ENCODE peak calls at places on chromosomes 7 and 10, in eight cellular contexts. X is mammary epithelial cell, M is neural progenitor cell, R is Panc1, D is GM23248, A is sigmoid colon, Q is cardiac muscle cell, S is lung. U is an unnamed sample.

GRCh38 chr7:17021205-17021604 is 139.4 kb upstream of the AGR3 start:
- DNase-seq in M (no peak), A (no peak), S (no peak), X (peak; percentile 93), Q (peak; percentile 62), R (no peak), D (peak; percentile 56), U (no peak)

GRCh38 chr10:128268015-128268722 is 141.9 kb upstream of the MKI67 start:
- DNase-seq in M (peak; percentile 92), X (no peak), D (peak; percentile 48), S (no peak), A (no peak), R (no peak), Q (peak; percentile 58), U (no peak)

GRCh38 chr10:116470768-116471415 is 43.2 kb downstream of the PNLIPRP3 start:
- DNase-seq in M (peak; percentile 43), R (no peak), D (peak; percentile 70), X (peak; percentile 63), Q (no peak), A (no peak), S (no peak), U (no peak)

GRCh38 chr10:28949005-28950004 is 272.0 kb downstream of the BAMBI start:
- DNase-seq in S (no peak), Q (no peak), R (no peak), A (no peak), X (no peak), D (no peak), M (no peak), U (no peak)

GRCh38 chr10:110498087-110498981 is 627 bp downstream of the DUSP5 start:
- DNase-seq in A (peak; percentile 79), D (peak; percentile 87), Q (peak; percentile 73), X (peak; percentile 29), M (peak; percentile 77), S (peak; percentile 49), R (no peak), U (no peak)

GRCh38 chr7:127974611-127975010 is 56.6 kb downstream of the LRRC4 start:
- DNase-seq in R (no peak), D (no peak), A (no peak), S (no peak), X (no peak), Q (no peak), M (peak; percentile 21), U (no peak)

GRCh38 chr7:157271991-157272324 is 64.8 kb upstream of the DNAJB6 start:
- DNase-seq in A (peak; percentile 94), D (peak; percentile 97), Q (peak; percentile 98), R (no peak), M (no peak), X (peak; percentile 95), S (peak; percentile 55), U (peak; percentile 98)

GRCh38 chr10:70920519-70920918 is 32.2 kb upstream of the PCBD1 start:
- DNase-seq in Q (no peak), R (no peak), A (no peak), D (no peak), S (peak; percentile 89), M (no peak), X (peak; percentile 34), U (no peak)

GRCh38 chr10:18203526-18203925 is 63.3 kb downstream of the CACNB2 start:
- DNase-seq in X (no peak), D (no peak), R (no peak), M (no peak), S (no peak), A (no peak), Q (no peak), U (no peak)

GRCh38 chr7:82017334-82017943 is 247.6 kb upstream of the HGF start:
- DNase-seq in X (peak; percentile 7), S (no peak), R (peak; percentile 38), Q (peak; percentile 68), A (no peak), D (peak; percentile 63), M (peak; percentile 24), U (peak; percentile 13)

GRCh38 chr10:58859541-58859940 is 316.9 kb upstream of the PHYHIPL start:
- DNase-seq in S (no peak), D (no peak), A (no peak), M (no peak), X (no peak), R (no peak), Q (no peak), U (no peak)

GRCh38 chr10:985361-985760 is 2.9 kb upstream of the GTPBP4 start:
- DNase-seq in M (no peak), S (no peak), A (no peak), X (no peak), D (no peak), R (no peak), Q (no peak), U (no peak)
- H3K27ac ChIP-seq in M (no peak overlapping the region), S (no peak overlapping the region), A (no peak overlapping the region), X (no peak overlapping the region), D (no peak overlapping the region), R (no peak overlapping the region), Q (no peak overlapping the region), U (no peak overlapping the region)

DNA sequence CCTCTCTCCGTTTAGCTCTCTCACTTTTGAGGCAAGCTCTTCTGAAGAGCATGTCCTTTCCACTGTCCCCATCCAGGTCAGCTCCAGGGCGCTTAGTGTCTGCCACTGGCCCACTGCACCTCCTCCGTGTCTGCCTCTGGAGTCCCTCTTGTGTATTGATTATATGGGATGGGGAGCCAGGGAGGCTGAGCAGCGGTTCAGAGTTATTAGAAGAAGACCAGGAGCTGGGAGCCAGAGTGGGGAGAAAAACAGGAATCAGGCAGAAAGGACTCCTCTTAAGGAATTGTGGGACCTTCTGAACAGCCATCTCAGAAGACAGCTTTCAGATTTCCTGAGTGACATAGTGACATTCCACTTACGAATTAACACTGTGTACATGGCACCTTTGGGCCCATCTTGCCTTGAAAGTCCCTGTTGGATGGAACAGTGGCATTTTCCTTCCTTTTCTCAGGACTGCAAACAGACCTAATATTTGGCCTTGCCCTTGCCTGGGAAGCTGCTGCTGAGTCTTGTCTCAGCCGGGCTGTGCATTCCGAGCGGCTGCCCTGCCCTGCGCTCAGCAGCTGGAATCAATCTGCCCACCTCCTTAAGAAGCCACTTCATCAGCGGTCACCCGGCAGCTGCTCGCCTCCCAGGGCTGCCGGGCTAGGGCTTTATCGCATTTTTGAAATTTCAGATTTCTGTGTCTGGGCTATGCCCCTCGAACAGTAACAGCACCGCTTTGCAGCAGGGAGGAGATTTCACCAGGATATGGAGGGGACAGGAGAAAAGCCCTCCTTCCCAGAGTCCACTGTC is 81.1 kb upstream of the PRKG1 start:
- DNase-seq in S (peak; percentile 60), D (peak; percentile 95), R (no peak), Q (peak; percentile 90), M (peak; percentile 43), A (no peak), X (no peak), U (peak; percentile 80)
- H3K4me3 ChIP-seq in S (peak overlapping the region; percentile 14), D (peak overlapping the region; percentile 95), R (no peak overlapping the region), Q (peak overlapping the region; percentile 57), M (peak overlapping the region; percentile 86), A (no peak overlapping the region), X (no peak overlapping the region), U (peak overlapping the region; percentile 80)

GRCh38 chr7:6146666-6147065 is 115.5 kb downstream of the ANKRD61 start:
- DNase-seq in R (no peak), S (no peak), D (no peak), A (no peak), X (no peak), Q (no peak), M (no peak), U (no peak)

GRCh38 chr7:6142871-6143380 is 111.8 kb downstream of the ANKRD61 start:
- DNase-seq in X (no peak), D (no peak), Q (no peak), R (no peak), S (no peak), M (no peak), A (no peak), U (no peak)

GRCh38 chr7:6147627-6148026 is 116.5 kb downstream of the ANKRD61 start:
- DNase-seq in A (no peak), Q (no peak), R (no peak), M (no peak), D (no peak), S (no peak), X (no peak), U (no peak)

GRCh38 chr7:6139189-6139996 is 108.2 kb downstream of the ANKRD61 start:
- DNase-seq in X (no peak), M (no peak), Q (no peak), D (no peak), S (no peak), A (no peak), R (no peak), U (no peak)

DNA sequence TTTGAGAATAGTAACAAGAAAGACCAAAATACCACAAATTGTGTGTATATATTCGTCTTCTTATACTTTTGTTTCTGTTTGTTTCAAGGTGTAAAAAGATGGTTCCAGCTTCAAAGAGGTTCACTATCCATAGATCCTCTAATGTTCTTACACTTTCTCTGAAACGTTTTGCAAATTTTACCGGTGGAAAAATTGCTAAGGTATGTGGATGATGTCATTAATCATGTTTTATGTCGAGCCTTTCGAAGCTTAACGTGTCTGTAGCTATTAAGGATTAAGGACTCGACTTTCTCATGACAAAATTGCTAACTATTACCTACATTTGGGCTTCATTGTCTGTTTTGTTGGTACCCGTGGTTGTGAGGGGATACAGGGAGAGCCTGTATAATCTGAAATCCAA is 112.8 kb downstream of the ANKRD61 start:
- DNase-seq in X (no peak), Q (no peak), M (no peak), S (no peak), R (no peak), D (no peak), A (no peak), U (no peak)
- H3K27ac ChIP-seq in X (no peak overlapping the region), Q (no peak overlapping the region), M (no peak overlapping the region), S (no peak overlapping the region), R (no peak overlapping the region), D (no peak overlapping the region), A (no peak overlapping the region), U (no peak overlapping the region)

GRCh38 chr10:55746002-55746401 is 615.1 kb downstream of the ZWINT start:
- DNase-seq in M (no peak), R (no peak), A (no peak), X (no peak), Q (no peak), D (no peak), S (no peak), U (no peak)

GRCh38 chr10:55747244-55747643 is 613.8 kb downstream of the ZWINT start:
- DNase-seq in D (no peak), S (no peak), R (no peak), X (no peak), M (peak; percentile 3), Q (no peak), A (no peak), U (no peak)

DNA sequence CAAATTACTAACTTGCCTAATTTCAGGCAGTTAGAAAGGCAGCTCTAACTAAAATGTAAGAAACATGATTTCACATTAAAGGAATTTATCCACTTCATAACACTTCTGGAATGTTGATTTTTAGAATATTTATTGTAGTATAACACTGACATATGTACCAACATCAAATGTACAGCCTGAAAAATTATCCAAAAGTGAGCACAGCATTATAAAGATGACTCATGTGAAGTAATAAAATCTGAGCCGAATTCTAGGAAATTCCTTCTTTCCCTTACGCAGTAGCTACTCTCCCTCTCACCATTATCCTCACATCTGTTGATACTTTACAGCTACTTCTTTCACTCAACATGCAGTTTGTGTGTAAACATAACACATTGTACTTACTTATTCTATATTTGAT is 610.6 kb downstream of the ZWINT start:
- DNase-seq in X (no peak), M (no peak), Q (no peak), R (no peak), D (no peak), S (no peak), A (no peak), U (no peak)
- H3K4me3 ChIP-seq in X (no peak overlapping the region), M (no peak overlapping the region), Q (no peak overlapping the region), R (no peak overlapping the region), D (no peak overlapping the region), S (no peak overlapping the region), A (no peak overlapping the region), U (no peak overlapping the region)